ENCODE peak calls at places on chromosomes 5 and 9, in six cellular contexts. V, T, L, H, O and R are unnamed samples.

GRCh38 chr9:99169982-99170761 is 51.6 kb downstream of the ALG2 start:
- DNase-seq in V (peak; percentile 10), T (no peak), L (no peak), H (no peak), O (no peak), R (no peak)

GRCh38 chr5:59067976-59068651 is 485.2 kb downstream of the RAB3C start:
- DNase-seq in V (peak; percentile 5), T (no peak), L (no peak), H (no peak), O (no peak), R (no peak)

GRCh38 chr9:108779506-108779905 is 76.3 kb downstream of the ACTL7B start:
- DNase-seq in V (no peak), T (no peak), L (no peak), H (no peak), O (no peak), R (no peak)

GRCh38 chr9:3969846-3970245 is 330.0 kb downstream of the GLIS3 start:
- DNase-seq in V (no peak), T (no peak), L (no peak), H (no peak), O (no peak), R (no peak)

GRCh38 chr5:117803533-117803932 is 1184.8 kb downstream of the DTWD2 start:
- DNase-seq in V (no peak), T (no peak), L (no peak), H (no peak), O (no peak), R (no peak)

GRCh38 chr5:68458416-68458815 is 242.9 kb downstream of the PIK3R1 start:
- DNase-seq in V (peak; percentile 31), T (no peak), L (no peak), H (no peak), O (no peak), R (no peak)

GRCh38 chr9:4982720-4983482 is 2.2 kb upstream of the JAK2 start:
- DNase-seq in V (no peak), T (no peak), L (no peak), H (no peak), O (no peak), R (no peak)

GRCh38 chr5:159601216-159601615 is 270.9 kb upstream of the IL12B start:
- DNase-seq in V (no peak), T (no peak), L (no peak), H (no peak), O (no peak), R (no peak)

GRCh38 chr5:1243487-1244152 is 18.4 kb downstream of the SLC6A18 start:
- DNase-seq in V (no peak), T (no peak), L (no peak), H (no peak), O (no peak), R (no peak)

GRCh38 chr5:171537463-171537862 is 118.0 kb downstream of the FGF18 start:
- DNase-seq in V (peak; percentile 49), T (no peak), L (no peak), H (no peak), O (no peak), R (peak; percentile 50)

GRCh38 chr9:114746591-114746990 is 59.2 kb downstream of the TNFSF15 start:
- DNase-seq in V (no peak), T (no peak), L (no peak), H (no peak), O (no peak), R (no peak)

GRCh38 chr9:88837731-88838130 is 153.5 kb upstream of the S1PR3 start:
- DNase-seq in V (peak; percentile 63), T (no peak), L (no peak), H (no peak), O (no peak), R (no peak)

GRCh38 chr5:112848116-112848811 is 12.8 kb upstream of the SRP19 start:
- DNase-seq in V (peak; percentile 72), T (no peak), L (no peak), H (no peak), O (peak; percentile 12), R (peak; percentile 82)

GRCh38 chr5:168529361-168530234 is 493 bp downstream of the FBLL1 start:
- DNase-seq in V (peak; percentile 25), T (no peak), L (no peak), H (no peak), O (peak; percentile 13), R (no peak)

GRCh38 chr9:94827584-94828304 is 101.2 kb downstream of the AOPEP start:
- DNase-seq in V (peak; percentile 69), T (peak; percentile 48), L (peak; percentile 10), H (no peak), O (no peak), R (no peak)

GRCh38 chr5:108729306-108729645 is 18.4 kb upstream of the FER start:
- DNase-seq in V (no peak), T (no peak), L (no peak), H (no peak), O (no peak), R (peak; percentile 15)

GRCh38 chr9:77011973-77012817 is 7.3 kb upstream of the FOXB2 start:
- DNase-seq in V (no peak), T (peak; percentile 41), L (peak; percentile 98), H (peak; percentile 32), O (peak; percentile 70), R (peak; percentile 81)

GRCh38 chr9:17528859-17529258 is 50.0 kb upstream of the SH3GL2 start:
- DNase-seq in V (no peak), T (no peak), L (no peak), H (no peak), O (no peak), R (peak; percentile 6)

GRCh38 chr9:123860603-123861002 is 69.3 kb downstream of the DENND1A start:
- DNase-seq in V (no peak), T (no peak), L (no peak), H (no peak), O (no peak), R (no peak)

GRCh38 chr9:105173306-105173705 is 71.1 kb upstream of the SLC44A1 start:
- DNase-seq in V (no peak), T (no peak), L (peak; percentile 49), H (no peak), O (no peak), R (peak; percentile 51)

GRCh38 chr5:36403601-36404311 is 102.1 kb upstream of the RANBP3L start:
- DNase-seq in V (peak; percentile 92), T (peak; percentile 69), L (no peak), H (no peak), O (peak; percentile 17), R (peak; percentile 96)

GRCh38 chr5:17343675-17344074 is 126.2 kb downstream of the BASP1 start:
- DNase-seq in V (peak; percentile 87), T (no peak), L (no peak), H (peak; percentile 13), O (no peak), R (peak; percentile 69)

GRCh38 chr9:85009251-85009650 is 339.7 kb downstream of the NTRK2 start:
- DNase-seq in V (no peak), T (no peak), L (no peak), H (no peak), O (no peak), R (no peak)
- TF ChIP-seq CTCF in V (no peak), T (no peak), L (no peak), H (no peak), O (no peak), R (no peak)

GRCh38 chr5:54040773-54041172 is 269.6 kb downstream of the ARL15 start:
- DNase-seq in V (no peak), T (no peak), L (no peak), H (no peak), O (no peak), R (no peak)

GRCh38 chr5:54045077-54045792 is 265.1 kb downstream of the ARL15 start:
- DNase-seq in V (no peak), T (no peak), L (no peak), H (peak; percentile 86), O (peak; percentile 90), R (no peak)

GRCh38 chr5:54037205-54037604 is 273.2 kb downstream of the ARL15 start:
- DNase-seq in V (no peak), T (no peak), L (no peak), H (no peak), O (no peak), R (no peak)

GRCh38 chr5:54040018-54040417 is 270.4 kb downstream of the ARL15 start:
- DNase-seq in V (no peak), T (no peak), L (no peak), H (no peak), O (no peak), R (no peak)
- H3K4me1 ChIP-seq in V (no peaks in the 10 kb centered on the region), T (no peaks in the 10 kb centered on the region), L (no peaks in the 10 kb centered on the region), H (peaks cover 29% of the 10 kb centered on the region), O (peaks cover 34% of the 10 kb centered on the region), R (no peaks in the 10 kb centered on the region)

GRCh38 chr9:1434082-1434481 is 383.9 kb downstream of the DMRT2 start:
- DNase-seq in V (no peak), T (no peak), L (no peak), H (no peak), O (no peak), R (peak; percentile 60)
- TF ChIP-seq CTCF in V (peak; percentile 18), T (no peak), L (no peak), H (no peak), O (peak; percentile 9), R (peak; percentile 31)

GRCh38 chr5:134533115-134533815 is 7.8 kb downstream of the JADE2 start:
- DNase-seq in V (no peak), T (peak; percentile 91), L (no peak), H (no peak), O (peak; percentile 23), R (no peak)

GRCh38 chr5:134527156-134527960 is 1.9 kb downstream of the JADE2 start:
- DNase-seq in V (peak; percentile 87), T (peak; percentile 84), L (peak; percentile 93), H (peak; percentile 82), O (peak; percentile 81), R (peak; percentile 92)

GRCh38 chr5:134527961-134528424 is 2.5 kb downstream of the JADE2 start:
- DNase-seq in V (no peak), T (no peak), L (no peak), H (no peak), O (peak; percentile 64), R (no peak)

GRCh38 chr5:134529460-134529859 is 4.0 kb downstream of the JADE2 start:
- DNase-seq in V (no peak), T (no peak), L (no peak), H (no peak), O (no peak), R (no peak)

DNA sequence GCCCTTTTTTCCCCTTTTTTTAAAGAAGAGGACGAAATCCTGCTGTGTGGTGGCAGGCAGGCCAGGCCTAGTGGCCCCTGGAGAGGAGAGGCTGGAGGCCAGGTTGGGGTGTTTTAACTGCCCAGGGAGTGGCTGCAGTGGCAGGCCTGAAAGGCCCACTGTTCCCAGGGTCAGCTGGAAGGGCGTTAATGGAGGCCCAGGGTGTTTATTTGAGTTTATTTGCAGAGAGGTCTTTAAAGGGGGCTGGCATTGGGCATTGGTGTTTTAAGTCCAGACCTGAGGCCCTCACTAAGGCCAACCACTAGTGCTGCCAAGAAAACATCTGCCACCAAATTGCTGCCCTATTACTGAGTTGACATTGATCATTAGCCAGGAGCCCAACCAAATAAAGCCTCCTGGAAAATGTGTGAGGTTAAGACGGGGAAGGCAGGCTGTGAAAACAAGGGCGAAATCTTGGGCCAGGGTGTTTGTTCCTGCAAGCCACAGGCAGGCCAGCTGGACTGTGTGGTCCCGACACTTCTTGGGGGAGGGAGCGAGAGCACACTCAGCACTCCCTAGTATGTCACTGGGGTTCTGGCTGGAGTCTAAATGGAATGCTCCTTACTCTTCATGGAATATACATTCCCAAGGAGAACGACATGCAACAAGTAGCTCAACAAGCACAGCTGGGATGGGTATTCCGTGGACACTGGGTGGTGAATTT is 5.1 kb downstream of the JADE2 start:
- DNase-seq in V (no peak), T (peak; percentile 63), L (no peak), H (peak; percentile 74), O (peak; percentile 80), R (no peak)
- H3K4me1 ChIP-seq in V (peaks cover 23% of the 10 kb centered on the region), T (no peaks in the 10 kb centered on the region), L (peaks cover 41% of the 10 kb centered on the region), H (peaks cover 52% of the 10 kb centered on the region), O (peaks cover 70% of the 10 kb centered on the region), R (peaks cover 8% of the 10 kb centered on the region)